ENCODE peak calls at places on chromosomes 13 and 19, in ten cellular contexts. One of them, this sample, is unnamed.

GRCh38 chr13:37289212-37289935 is 183.9 kb upstream of the CSNK1A1L start:
- DNase-seq in A549: no peak
- DNase-seq in heart right ventricle: no peak
- DNase-seq in cardiac fibroblast: no peak
- DNase-seq in CD8-positive, alpha-beta T cell: no peak
- DNase-seq in colonic mucosa: no peak
- DNase-seq in tibial artery: no peak
- DNase-seq in AG10803: no peak
- DNase-seq in fibroblast of lung: no peak
- DNase-seq in heart left ventricle: no peak
- DNase-seq in this sample: no peak

GRCh38 chr13:78138756-78139155 is 220.1 kb upstream of the EDNRB start:
- DNase-seq in tibial artery: no peak
- DNase-seq in CD8-positive, alpha-beta T cell: no peak
- DNase-seq in heart right ventricle: no peak
- DNase-seq in A549: no peak
- DNase-seq in heart left ventricle: no peak
- DNase-seq in colonic mucosa: no peak
- DNase-seq in cardiac fibroblast: no peak
- DNase-seq in AG10803: no peak
- DNase-seq in fibroblast of lung: no peak
- DNase-seq in this sample: no peak

GRCh38 chr19:30420881-30421280 is 48.7 kb downstream of the ZNF536 start:
- DNase-seq in heart right ventricle: no peak
- DNase-seq in heart left ventricle: no peak
- DNase-seq in A549: no peak
- DNase-seq in fibroblast of lung: no peak
- DNase-seq in CD8-positive, alpha-beta T cell: no peak
- DNase-seq in tibial artery: no peak
- DNase-seq in AG10803: no peak
- DNase-seq in colonic mucosa: no peak
- DNase-seq in cardiac fibroblast: no peak
- DNase-seq in this sample: no peak

GRCh38 chr13:98284677-98285076 is 107.6 kb upstream of the RNF113B start:
- DNase-seq in heart right ventricle: no peak
- DNase-seq in AG10803: no peak
- DNase-seq in tibial artery: no peak
- DNase-seq in fibroblast of lung: no peak
- DNase-seq in A549: no peak
- DNase-seq in colonic mucosa: no peak
- DNase-seq in cardiac fibroblast: no peak
- DNase-seq in heart left ventricle: no peak
- DNase-seq in CD8-positive, alpha-beta T cell: no peak
- DNase-seq in this sample: no peak

GRCh38 chr13:92224052-92224821 is 825.8 kb downstream of the GPC5 start:
- DNase-seq in cardiac fibroblast: peak
- DNase-seq in heart right ventricle: no peak
- DNase-seq in colonic mucosa: no peak
- DNase-seq in A549: no peak
- DNase-seq in CD8-positive, alpha-beta T cell: no peak
- DNase-seq in heart left ventricle: no peak
- DNase-seq in tibial artery: no peak
- DNase-seq in AG10803: peak
- DNase-seq in fibroblast of lung: peak
- DNase-seq in this sample: peak

GRCh38 chr19:18776288-18776594 is 14.9 kb downstream of the COMP start:
- DNase-seq in fibroblast of lung: peak
- DNase-seq in cardiac fibroblast: peak
- DNase-seq in AG10803: peak
- DNase-seq in CD8-positive, alpha-beta T cell: no peak
- DNase-seq in heart left ventricle: no peak
- DNase-seq in tibial artery: no peak
- DNase-seq in heart right ventricle: no peak
- DNase-seq in colonic mucosa: no peak
- DNase-seq in A549: no peak
- DNase-seq in this sample: peak

GRCh38 chr13:29266743-29267142 is 328.7 kb downstream of the SLC7A1 start:
- DNase-seq in colonic mucosa: no peak
- DNase-seq in heart left ventricle: no peak
- DNase-seq in cardiac fibroblast: no peak
- DNase-seq in heart right ventricle: no peak
- DNase-seq in AG10803: no peak
- DNase-seq in A549: no peak
- DNase-seq in CD8-positive, alpha-beta T cell: no peak
- DNase-seq in tibial artery: no peak
- DNase-seq in fibroblast of lung: no peak
- DNase-seq in this sample: no peak

GRCh38 chr13:43263047-43263446 is 239.7 kb downstream of the DNAJC15 start:
- DNase-seq in tibial artery: no peak
- DNase-seq in fibroblast of lung: no peak
- DNase-seq in A549: no peak
- DNase-seq in colonic mucosa: no peak
- DNase-seq in cardiac fibroblast: no peak
- DNase-seq in CD8-positive, alpha-beta T cell: no peak
- DNase-seq in heart left ventricle: no peak
- DNase-seq in AG10803: no peak
- DNase-seq in heart right ventricle: no peak
- DNase-seq in this sample: no peak

GRCh38 chr13:43561081-43561480 is 225.7 kb downstream of the ENOX1 start:
- DNase-seq in CD8-positive, alpha-beta T cell: no peak
- DNase-seq in heart right ventricle: no peak
- DNase-seq in tibial artery: no peak
- DNase-seq in cardiac fibroblast: no peak
- DNase-seq in heart left ventricle: no peak
- DNase-seq in fibroblast of lung: no peak
- DNase-seq in colonic mucosa: no peak
- DNase-seq in A549: no peak
- DNase-seq in AG10803: no peak
- DNase-seq in this sample: no peak

DNA sequence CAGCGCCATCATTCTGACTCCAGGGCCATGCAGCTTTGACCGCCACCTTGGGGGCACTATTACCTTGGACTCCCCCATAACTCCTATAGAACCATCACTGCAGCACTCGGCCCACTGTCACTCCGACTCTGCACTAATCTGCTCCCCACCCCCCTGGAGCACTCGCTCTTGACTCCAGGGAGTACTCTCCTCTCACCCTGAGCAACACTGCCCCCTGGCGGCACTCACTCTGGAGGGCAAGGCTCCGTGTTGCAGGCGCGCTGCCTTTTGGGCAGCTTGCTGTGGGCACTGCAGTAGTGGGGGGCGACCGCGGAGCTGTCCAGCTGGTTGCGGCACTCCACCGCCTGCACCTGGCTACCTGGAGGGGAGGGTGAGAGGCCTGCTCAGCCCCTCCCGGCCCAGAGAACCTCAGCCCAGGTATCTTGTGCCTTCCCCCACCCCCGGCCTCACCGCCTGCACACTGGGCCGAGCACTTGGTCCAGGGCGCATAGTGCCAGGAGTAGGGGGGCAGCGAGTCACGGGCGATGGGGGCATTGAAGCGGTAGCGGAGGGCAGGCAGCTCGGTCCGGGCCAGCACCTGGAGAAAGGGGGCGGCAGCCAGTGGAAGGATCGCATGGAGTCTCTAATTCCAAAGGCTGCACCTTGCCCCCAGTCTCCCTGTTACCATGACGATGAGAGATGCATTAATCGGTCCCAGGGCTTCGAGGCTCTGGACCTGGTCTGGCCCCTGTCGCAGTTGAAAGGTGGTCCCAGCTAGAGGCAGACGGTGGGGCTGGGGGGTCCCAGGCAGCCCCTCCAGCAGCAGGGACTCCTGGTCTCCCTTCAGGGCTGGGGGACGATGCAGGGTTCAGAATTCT is 8.9 kb upstream of the MYO1F start:
- DNase-seq in cardiac fibroblast: peak
- DNase-seq in fibroblast of lung: peak
- DNase-seq in heart right ventricle: no peak
- DNase-seq in heart left ventricle: no peak
- DNase-seq in colonic mucosa: peak
- DNase-seq in AG10803: peak
- DNase-seq in A549: no peak
- DNase-seq in tibial artery: no peak
- DNase-seq in CD8-positive, alpha-beta T cell: peak
- DNase-seq in this sample: no peak
- TF ChIP-seq CTCF in cardiac fibroblast: peak
- TF ChIP-seq CTCF in fibroblast of lung: peak
- TF ChIP-seq CTCF in heart right ventricle: peak
- TF ChIP-seq CTCF in heart left ventricle: peak
- TF ChIP-seq CTCF in colonic mucosa: peak
- TF ChIP-seq CTCF in AG10803: peak
- TF ChIP-seq CTCF in A549: peak
- TF ChIP-seq CTCF in tibial artery: peak
- TF ChIP-seq CTCF in CD8-positive, alpha-beta T cell: peak
- TF ChIP-seq CTCF in this sample: peak

GRCh38 chr13:74027161-74027779 is 106.9 kb downstream of the KLF12 start:
- DNase-seq in cardiac fibroblast: no peak
- DNase-seq in A549: no peak
- DNase-seq in colonic mucosa: no peak
- DNase-seq in CD8-positive, alpha-beta T cell: no peak
- DNase-seq in fibroblast of lung: no peak
- DNase-seq in tibial artery: no peak
- DNase-seq in heart left ventricle: no peak
- DNase-seq in AG10803: no peak
- DNase-seq in heart right ventricle: no peak
- DNase-seq in this sample: no peak

GRCh38 chr13:74037762-74038161 is 96.4 kb downstream of the KLF12 start:
- DNase-seq in heart right ventricle: no peak
- DNase-seq in CD8-positive, alpha-beta T cell: no peak
- DNase-seq in AG10803: no peak
- DNase-seq in heart left ventricle: no peak
- DNase-seq in tibial artery: no peak
- DNase-seq in cardiac fibroblast: no peak
- DNase-seq in A549: no peak
- DNase-seq in fibroblast of lung: no peak
- DNase-seq in colonic mucosa: no peak
- DNase-seq in this sample: no peak

GRCh38 chr13:74035881-74036280 is 98.3 kb downstream of the KLF12 start:
- DNase-seq in cardiac fibroblast: no peak
- DNase-seq in fibroblast of lung: no peak
- DNase-seq in CD8-positive, alpha-beta T cell: no peak
- DNase-seq in heart left ventricle: no peak
- DNase-seq in tibial artery: no peak
- DNase-seq in colonic mucosa: no peak
- DNase-seq in AG10803: no peak
- DNase-seq in A549: no peak
- DNase-seq in heart right ventricle: no peak
- DNase-seq in this sample: no peak

GRCh38 chr13:74036373-74036772 is 97.8 kb downstream of the KLF12 start:
- DNase-seq in AG10803: no peak
- DNase-seq in heart right ventricle: no peak
- DNase-seq in cardiac fibroblast: no peak
- DNase-seq in tibial artery: no peak
- DNase-seq in A549: no peak
- DNase-seq in heart left ventricle: no peak
- DNase-seq in fibroblast of lung: no peak
- DNase-seq in colonic mucosa: no peak
- DNase-seq in CD8-positive, alpha-beta T cell: no peak
- DNase-seq in this sample: no peak

GRCh38 chr13:74032325-74032724 is 101.9 kb downstream of the KLF12 start:
- DNase-seq in cardiac fibroblast: no peak
- DNase-seq in CD8-positive, alpha-beta T cell: no peak
- DNase-seq in heart left ventricle: no peak
- DNase-seq in heart right ventricle: no peak
- DNase-seq in tibial artery: no peak
- DNase-seq in fibroblast of lung: no peak
- DNase-seq in A549: no peak
- DNase-seq in colonic mucosa: no peak
- DNase-seq in AG10803: no peak
- DNase-seq in this sample: no peak
- H3K4me3 ChIP-seq in cardiac fibroblast: no peak
- H3K4me3 ChIP-seq in CD8-positive, alpha-beta T cell: no peak
- H3K4me3 ChIP-seq in heart left ventricle: no peak
- H3K4me3 ChIP-seq in heart right ventricle: peak
- H3K4me3 ChIP-seq in tibial artery: peak
- H3K4me3 ChIP-seq in fibroblast of lung: peak
- H3K4me3 ChIP-seq in A549: no peak
- H3K4me3 ChIP-seq in colonic mucosa: no peak
- H3K4me3 ChIP-seq in AG10803: no peak
- H3K4me3 ChIP-seq in this sample: no peak

GRCh38 chr13:71320452-71320851 is 546.6 kb downstream of the DACH1 start:
- DNase-seq in heart right ventricle: no peak
- DNase-seq in fibroblast of lung: no peak
- DNase-seq in A549: no peak
- DNase-seq in CD8-positive, alpha-beta T cell: no peak
- DNase-seq in cardiac fibroblast: peak
- DNase-seq in heart left ventricle: no peak
- DNase-seq in AG10803: no peak
- DNase-seq in colonic mucosa: peak
- DNase-seq in tibial artery: no peak
- DNase-seq in this sample: peak
- TF ChIP-seq CTCF in heart right ventricle: peak
- TF ChIP-seq CTCF in fibroblast of lung: peak
- TF ChIP-seq CTCF in A549: no peak
- TF ChIP-seq CTCF in CD8-positive, alpha-beta T cell: no peak
- TF ChIP-seq CTCF in cardiac fibroblast: peak
- TF ChIP-seq CTCF in heart left ventricle: peak
- TF ChIP-seq CTCF in AG10803: no peak
- TF ChIP-seq CTCF in colonic mucosa: peak
- TF ChIP-seq CTCF in tibial artery: no peak
- TF ChIP-seq CTCF in this sample: peak

GRCh38 chr13:51212808-51213728 is 9.1 kb upstream of the FAM124A start:
- DNase-seq in heart right ventricle: no peak
- DNase-seq in colonic mucosa: no peak
- DNase-seq in CD8-positive, alpha-beta T cell: no peak
- DNase-seq in AG10803: no peak
- DNase-seq in heart left ventricle: no peak
- DNase-seq in tibial artery: no peak
- DNase-seq in cardiac fibroblast: peak
- DNase-seq in fibroblast of lung: peak
- DNase-seq in A549: no peak
- DNase-seq in this sample: peak

GRCh38 chr13:51207881-51208280 is 14.3 kb upstream of the FAM124A start:
- DNase-seq in heart left ventricle: no peak
- DNase-seq in fibroblast of lung: no peak
- DNase-seq in A549: no peak
- DNase-seq in heart right ventricle: no peak
- DNase-seq in CD8-positive, alpha-beta T cell: no peak
- DNase-seq in AG10803: no peak
- DNase-seq in cardiac fibroblast: no peak
- DNase-seq in tibial artery: no peak
- DNase-seq in colonic mucosa: no peak
- DNase-seq in this sample: no peak

GRCh38 chr13:51208707-51209106 is 13.5 kb upstream of the FAM124A start:
- DNase-seq in tibial artery: no peak
- DNase-seq in AG10803: no peak
- DNase-seq in heart right ventricle: no peak
- DNase-seq in fibroblast of lung: no peak
- DNase-seq in colonic mucosa: no peak
- DNase-seq in cardiac fibroblast: no peak
- DNase-seq in heart left ventricle: no peak
- DNase-seq in A549: no peak
- DNase-seq in CD8-positive, alpha-beta T cell: no peak
- DNase-seq in this sample: no peak

DNA sequence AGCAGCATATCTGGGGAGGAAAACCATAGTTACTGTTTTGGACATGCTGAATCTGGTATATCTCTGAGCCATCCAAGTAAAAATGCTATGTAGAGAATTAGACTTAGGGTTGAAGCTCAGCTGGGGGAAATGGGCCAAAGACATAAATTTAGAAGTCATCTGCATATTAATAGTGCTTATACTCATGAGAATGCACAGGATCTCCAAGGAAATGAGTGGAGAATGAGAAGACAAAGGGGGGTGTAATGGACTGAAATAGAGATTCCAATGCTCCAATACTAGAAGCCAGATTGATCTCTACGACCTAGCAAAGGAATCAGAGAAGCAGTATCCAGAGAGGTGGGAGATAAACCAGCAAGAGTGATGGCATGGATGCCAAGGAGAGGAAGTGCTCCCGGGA is 10.3 kb upstream of the FAM124A start:
- DNase-seq in AG10803: no peak
- DNase-seq in fibroblast of lung: no peak
- DNase-seq in tibial artery: no peak
- DNase-seq in heart left ventricle: no peak
- DNase-seq in cardiac fibroblast: no peak
- DNase-seq in CD8-positive, alpha-beta T cell: no peak
- DNase-seq in heart right ventricle: no peak
- DNase-seq in A549: no peak
- DNase-seq in colonic mucosa: no peak
- DNase-seq in this sample: no peak
- H3K4me3 ChIP-seq in AG10803: no peak
- H3K4me3 ChIP-seq in fibroblast of lung: no peak
- H3K4me3 ChIP-seq in tibial artery: no peak
- H3K4me3 ChIP-seq in heart left ventricle: no peak
- H3K4me3 ChIP-seq in cardiac fibroblast: no peak
- H3K4me3 ChIP-seq in CD8-positive, alpha-beta T cell: no peak
- H3K4me3 ChIP-seq in heart right ventricle: no peak
- H3K4me3 ChIP-seq in A549: no peak
- H3K4me3 ChIP-seq in colonic mucosa: no peak
- H3K4me3 ChIP-seq in this sample: no peak

This sample was measured in fibroblast of mammary gland.